ENCODE peak calls at places on chromosome 5, in nine cellular contexts. One of them, this sample, is unnamed.

GRCh38 chr5:154860123-154860522 is 1.7 kb downstream of the CNOT8 start:
- DNase-seq in neural progenitor cell: peak; percentile 25
- DNase-seq in CD8-positive, alpha-beta T cell: no peak
- DNase-seq in GM23248: peak; percentile 79
- DNase-seq in mesenchymal stem cell: peak; percentile 77
- DNase-seq in CD4-positive, alpha-beta memory T cell: no peak
- DNase-seq in aorta: peak; percentile 72
- DNase-seq in lower lobe of right lung: peak; percentile 76
- DNase-seq in cardiac muscle cell: peak; percentile 74
- DNase-seq in this sample: no peak

GRCh38 chr5:174972291-174972690 is 247.9 kb downstream of the MSX2 start:
- DNase-seq in lower lobe of right lung: no peak
- DNase-seq in CD8-positive, alpha-beta T cell: no peak
- DNase-seq in GM23248: no peak
- DNase-seq in CD4-positive, alpha-beta memory T cell: no peak
- DNase-seq in cardiac muscle cell: no peak
- DNase-seq in aorta: no peak
- DNase-seq in neural progenitor cell: no peak
- DNase-seq in mesenchymal stem cell: no peak
- DNase-seq in this sample: no peak

GRCh38 chr5:98072921-98073320 is 700.5 kb upstream of the RGMB start:
- DNase-seq in cardiac muscle cell: no peak
- DNase-seq in lower lobe of right lung: no peak
- DNase-seq in CD4-positive, alpha-beta memory T cell: no peak
- DNase-seq in neural progenitor cell: no peak
- DNase-seq in aorta: no peak
- DNase-seq in GM23248: no peak
- DNase-seq in mesenchymal stem cell: no peak
- DNase-seq in CD8-positive, alpha-beta T cell: no peak
- DNase-seq in this sample: no peak

GRCh38 chr5:122077451-122078115 is 476 bp downstream of the LOX start:
- DNase-seq in mesenchymal stem cell: no peak
- DNase-seq in lower lobe of right lung: no peak
- DNase-seq in CD4-positive, alpha-beta memory T cell: no peak
- DNase-seq in CD8-positive, alpha-beta T cell: no peak
- DNase-seq in aorta: peak; percentile 58
- DNase-seq in neural progenitor cell: peak; percentile 64
- DNase-seq in GM23248: peak; percentile 77
- DNase-seq in cardiac muscle cell: peak; percentile 60
- DNase-seq in this sample: peak; percentile 38

GRCh38 chr5:90494043-90494442 is 19.4 kb downstream of the POLR3G start:
- DNase-seq in cardiac muscle cell: no peak
- DNase-seq in CD4-positive, alpha-beta memory T cell: no peak
- DNase-seq in CD8-positive, alpha-beta T cell: no peak
- DNase-seq in aorta: no peak
- DNase-seq in neural progenitor cell: no peak
- DNase-seq in GM23248: no peak
- DNase-seq in lower lobe of right lung: no peak
- DNase-seq in mesenchymal stem cell: no peak
- DNase-seq in this sample: no peak

GRCh38 chr5:168342985-168343384 is 51.5 kb downstream of the WWC1 start:
- DNase-seq in GM23248: no peak
- DNase-seq in neural progenitor cell: no peak
- DNase-seq in mesenchymal stem cell: no peak
- DNase-seq in aorta: no peak
- DNase-seq in CD4-positive, alpha-beta memory T cell: no peak
- DNase-seq in lower lobe of right lung: no peak
- DNase-seq in CD8-positive, alpha-beta T cell: no peak
- DNase-seq in cardiac muscle cell: no peak
- DNase-seq in this sample: no peak

GRCh38 chr5:39671421-39672110 is 246.8 kb upstream of the DAB2 start:
- DNase-seq in CD4-positive, alpha-beta memory T cell: no peak
- DNase-seq in aorta: no peak
- DNase-seq in GM23248: no peak
- DNase-seq in cardiac muscle cell: no peak
- DNase-seq in CD8-positive, alpha-beta T cell: no peak
- DNase-seq in lower lobe of right lung: no peak
- DNase-seq in mesenchymal stem cell: no peak
- DNase-seq in neural progenitor cell: no peak
- DNase-seq in this sample: no peak

GRCh38 chr5:172707285-172708182 is 63.5 kb downstream of the DUSP1 start:
- DNase-seq in CD4-positive, alpha-beta memory T cell: no peak
- DNase-seq in mesenchymal stem cell: peak; percentile 81
- DNase-seq in GM23248: peak; percentile 88
- DNase-seq in CD8-positive, alpha-beta T cell: no peak
- DNase-seq in cardiac muscle cell: peak; percentile 75
- DNase-seq in aorta: peak; percentile 49
- DNase-seq in lower lobe of right lung: no peak
- DNase-seq in neural progenitor cell: peak; percentile 81
- DNase-seq in this sample: no peak

GRCh38 chr5:134517553-134517952 is 7.9 kb upstream of the JADE2 start:
- DNase-seq in neural progenitor cell: no peak
- DNase-seq in aorta: no peak
- DNase-seq in GM23248: no peak
- DNase-seq in lower lobe of right lung: no peak
- DNase-seq in CD8-positive, alpha-beta T cell: no peak
- DNase-seq in cardiac muscle cell: no peak
- DNase-seq in CD4-positive, alpha-beta memory T cell: no peak
- DNase-seq in mesenchymal stem cell: no peak
- DNase-seq in this sample: no peak

GRCh38 chr5:173736923-173737412 is 120.5 kb upstream of the BOD1 start:
- DNase-seq in cardiac muscle cell: no peak
- DNase-seq in CD4-positive, alpha-beta memory T cell: no peak
- DNase-seq in mesenchymal stem cell: no peak
- DNase-seq in GM23248: no peak
- DNase-seq in neural progenitor cell: no peak
- DNase-seq in CD8-positive, alpha-beta T cell: no peak
- DNase-seq in lower lobe of right lung: no peak
- DNase-seq in aorta: no peak
- DNase-seq in this sample: peak; percentile 69

GRCh38 chr5:143775258-143775657 is 36.7 kb upstream of the HMHB1 start:
- DNase-seq in CD8-positive, alpha-beta T cell: no peak
- DNase-seq in aorta: no peak
- DNase-seq in lower lobe of right lung: no peak
- DNase-seq in neural progenitor cell: no peak
- DNase-seq in mesenchymal stem cell: peak; percentile 45
- DNase-seq in GM23248: peak; percentile 83
- DNase-seq in cardiac muscle cell: no peak
- DNase-seq in CD4-positive, alpha-beta memory T cell: no peak
- DNase-seq in this sample: no peak

GRCh38 chr5:59158165-59158564 is 575.3 kb downstream of the RAB3C start:
- DNase-seq in mesenchymal stem cell: peak; percentile 75
- DNase-seq in neural progenitor cell: no peak
- DNase-seq in CD4-positive, alpha-beta memory T cell: no peak
- DNase-seq in cardiac muscle cell: peak; percentile 12
- DNase-seq in aorta: no peak
- DNase-seq in GM23248: peak; percentile 51
- DNase-seq in CD8-positive, alpha-beta T cell: no peak
- DNase-seq in lower lobe of right lung: no peak
- DNase-seq in this sample: no peak

GRCh38 chr5:75843319-75843718 is 126.1 kb upstream of the POC5 start:
- DNase-seq in lower lobe of right lung: no peak
- DNase-seq in aorta: no peak
- DNase-seq in CD8-positive, alpha-beta T cell: no peak
- DNase-seq in cardiac muscle cell: no peak
- DNase-seq in neural progenitor cell: no peak
- DNase-seq in GM23248: no peak
- DNase-seq in mesenchymal stem cell: no peak
- DNase-seq in CD4-positive, alpha-beta memory T cell: no peak
- DNase-seq in this sample: no peak

GRCh38 chr5:9233712-9234111 is 312.2 kb downstream of the SEMA5A start:
- DNase-seq in aorta: no peak
- DNase-seq in cardiac muscle cell: peak; percentile 19
- DNase-seq in CD8-positive, alpha-beta T cell: no peak
- DNase-seq in mesenchymal stem cell: peak; percentile 17
- DNase-seq in neural progenitor cell: peak; percentile 23
- DNase-seq in CD4-positive, alpha-beta memory T cell: no peak
- DNase-seq in GM23248: no peak
- DNase-seq in lower lobe of right lung: no peak
- DNase-seq in this sample: no peak

GRCh38 chr5:154603978-154604679 is 126.1 kb upstream of the HAND1 start:
- DNase-seq in mesenchymal stem cell: peak; percentile 58
- DNase-seq in CD4-positive, alpha-beta memory T cell: no peak
- DNase-seq in neural progenitor cell: peak; percentile 40
- DNase-seq in GM23248: peak; percentile 59
- DNase-seq in lower lobe of right lung: peak; percentile 70
- DNase-seq in aorta: peak; percentile 56
- DNase-seq in cardiac muscle cell: peak; percentile 68
- DNase-seq in CD8-positive, alpha-beta T cell: no peak
- DNase-seq in this sample: no peak

GRCh38 chr5:75656311-75657003 is 45.2 kb downstream of the ANKDD1B start:
- DNase-seq in lower lobe of right lung: no peak
- DNase-seq in aorta: no peak
- DNase-seq in CD4-positive, alpha-beta memory T cell: no peak
- DNase-seq in CD8-positive, alpha-beta T cell: no peak
- DNase-seq in neural progenitor cell: no peak
- DNase-seq in mesenchymal stem cell: no peak
- DNase-seq in GM23248: peak; percentile 70
- DNase-seq in cardiac muscle cell: peak; percentile 50
- DNase-seq in this sample: no peak

GRCh38 chr5:179293276-179293675 is 52.0 kb downstream of the ADAMTS2 start:
- DNase-seq in lower lobe of right lung: no peak
- DNase-seq in neural progenitor cell: peak; percentile 32
- DNase-seq in mesenchymal stem cell: peak; percentile 56
- DNase-seq in CD8-positive, alpha-beta T cell: no peak
- DNase-seq in aorta: peak; percentile 53
- DNase-seq in cardiac muscle cell: peak; percentile 44
- DNase-seq in CD4-positive, alpha-beta memory T cell: no peak
- DNase-seq in GM23248: peak; percentile 88
- DNase-seq in this sample: no peak

GRCh38 chr5:124825983-124826337 is 79.5 kb upstream of the ZNF608 start:
- DNase-seq in lower lobe of right lung: no peak
- DNase-seq in GM23248: no peak
- DNase-seq in aorta: no peak
- DNase-seq in cardiac muscle cell: no peak
- DNase-seq in CD4-positive, alpha-beta memory T cell: no peak
- DNase-seq in CD8-positive, alpha-beta T cell: no peak
- DNase-seq in neural progenitor cell: no peak
- DNase-seq in mesenchymal stem cell: no peak
- DNase-seq in this sample: no peak

GRCh38 chr5:132751444-132751843 is 4.2 kb downstream of the CCNI2 start:
- DNase-seq in neural progenitor cell: no peak
- DNase-seq in CD4-positive, alpha-beta memory T cell: peak; percentile 31
- DNase-seq in CD8-positive, alpha-beta T cell: no peak
- DNase-seq in GM23248: peak; percentile 84
- DNase-seq in aorta: peak; percentile 76
- DNase-seq in lower lobe of right lung: no peak
- DNase-seq in mesenchymal stem cell: no peak
- DNase-seq in cardiac muscle cell: peak; percentile 95
- DNase-seq in this sample: no peak

GRCh38 chr5:181052928-181053759 is 13.1 kb downstream of the BTNL9 start:
- DNase-seq in cardiac muscle cell: peak; percentile 8
- DNase-seq in lower lobe of right lung: no peak
- DNase-seq in CD4-positive, alpha-beta memory T cell: peak; percentile 10
- DNase-seq in neural progenitor cell: peak; percentile 62
- DNase-seq in GM23248: peak; percentile 21
- DNase-seq in CD8-positive, alpha-beta T cell: no peak
- DNase-seq in aorta: no peak
- DNase-seq in mesenchymal stem cell: no peak
- DNase-seq in this sample: no peak

GRCh38 chr5:172665049-172665541 is 24.0 kb downstream of the NEURL1B start:
- DNase-seq in GM23248: no peak
- DNase-seq in cardiac muscle cell: no peak
- DNase-seq in neural progenitor cell: no peak
- DNase-seq in mesenchymal stem cell: no peak
- DNase-seq in CD4-positive, alpha-beta memory T cell: no peak
- DNase-seq in CD8-positive, alpha-beta T cell: no peak
- DNase-seq in lower lobe of right lung: no peak
- DNase-seq in aorta: no peak
- DNase-seq in this sample: no peak

DNA sequence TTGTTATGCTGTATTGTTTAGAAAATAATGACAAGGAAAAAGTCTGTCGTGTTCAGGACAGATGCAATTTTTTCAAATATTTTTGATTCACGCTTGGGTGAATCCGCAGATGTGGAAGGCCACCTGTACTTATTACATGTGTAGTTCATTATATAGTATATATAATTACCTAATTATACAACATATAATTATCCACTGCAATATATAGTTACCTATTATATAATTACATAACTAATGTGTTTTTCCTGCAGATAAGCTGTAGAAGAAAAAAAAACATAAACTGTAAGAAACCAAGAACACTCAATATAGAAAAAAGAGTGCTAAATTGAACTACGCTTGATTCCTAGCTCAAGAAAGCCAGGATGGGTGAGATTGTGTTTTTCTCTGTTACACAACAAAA is 93.6 kb upstream of the RANBP3L start:
- DNase-seq in aorta: no peak
- DNase-seq in cardiac muscle cell: no peak
- DNase-seq in CD8-positive, alpha-beta T cell: no peak
- DNase-seq in CD4-positive, alpha-beta memory T cell: no peak
- DNase-seq in mesenchymal stem cell: no peak
- DNase-seq in GM23248: no peak
- DNase-seq in neural progenitor cell: no peak
- DNase-seq in lower lobe of right lung: no peak
- DNase-seq in this sample: no peak
- H3K4me1 ChIP-seq in aorta: no peaks in the 10 kb centered on the region
- H3K4me1 ChIP-seq in cardiac muscle cell: no peaks in the 10 kb centered on the region
- H3K4me1 ChIP-seq in CD8-positive, alpha-beta T cell: no peaks in the 10 kb centered on the region
- H3K4me1 ChIP-seq in CD4-positive, alpha-beta memory T cell: no peaks in the 10 kb centered on the region
- H3K4me1 ChIP-seq in mesenchymal stem cell: no peaks in the 10 kb centered on the region
- H3K4me1 ChIP-seq in GM23248: peaks cover 37% of the 10 kb centered on the region
- H3K4me1 ChIP-seq in neural progenitor cell: peaks cover 11% of the 10 kb centered on the region
- H3K4me1 ChIP-seq in lower lobe of right lung: no peaks in the 10 kb centered on the region
- H3K4me1 ChIP-seq in this sample: no peaks in the 10 kb centered on the region

DNA sequence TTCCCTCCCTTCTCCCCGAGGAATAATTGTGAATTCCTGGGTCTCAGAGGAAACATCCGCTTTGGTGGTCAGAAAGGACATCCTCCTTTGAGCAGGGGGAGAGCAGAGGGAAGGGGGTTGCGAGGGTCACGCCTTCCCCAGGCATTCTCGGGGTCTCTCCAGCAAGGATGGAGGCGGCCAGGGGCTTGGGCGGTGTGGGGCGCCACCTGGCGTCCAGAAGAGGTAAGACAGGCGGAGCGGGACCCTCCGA is 129.1 kb downstream of the KCNIP1 start:
- DNase-seq in aorta: peak; percentile 75
- DNase-seq in mesenchymal stem cell: no peak
- DNase-seq in neural progenitor cell: peak; percentile 87
- DNase-seq in CD4-positive, alpha-beta memory T cell: peak; percentile 36
- DNase-seq in cardiac muscle cell: no peak
- DNase-seq in CD8-positive, alpha-beta T cell: peak; percentile 60
- DNase-seq in GM23248: no peak
- DNase-seq in lower lobe of right lung: peak; percentile 70
- DNase-seq in this sample: peak; percentile 61
- H3K4me3 ChIP-seq in aorta: no peak overlapping the region
- H3K4me3 ChIP-seq in mesenchymal stem cell: peak overlapping the region; percentile 21
- H3K4me3 ChIP-seq in neural progenitor cell: peak overlapping the region; percentile 52
- H3K4me3 ChIP-seq in CD4-positive, alpha-beta memory T cell: peak overlapping the region; percentile 43
- H3K4me3 ChIP-seq in cardiac muscle cell: peak overlapping the region; percentile 29
- H3K4me3 ChIP-seq in CD8-positive, alpha-beta T cell: peak overlapping the region; percentile 37
- H3K4me3 ChIP-seq in GM23248: peak overlapping the region; percentile 52
- H3K4me3 ChIP-seq in lower lobe of right lung: peak overlapping the region; percentile 24
- H3K4me3 ChIP-seq in this sample: no peak overlapping the region

GRCh38 chr5:163432527-163432926 is 4.9 kb upstream of the CCNG1 start:
- DNase-seq in cardiac muscle cell: no peak
- DNase-seq in CD4-positive, alpha-beta memory T cell: no peak
- DNase-seq in lower lobe of right lung: no peak
- DNase-seq in GM23248: no peak
- DNase-seq in CD8-positive, alpha-beta T cell: no peak
- DNase-seq in mesenchymal stem cell: no peak
- DNase-seq in neural progenitor cell: no peak
- DNase-seq in aorta: no peak
- DNase-seq in this sample: no peak
- H3K4me1 ChIP-seq in cardiac muscle cell: peaks cover 5% of the 10 kb centered on the region
- H3K4me1 ChIP-seq in CD4-positive, alpha-beta memory T cell: peaks cover 9% of the 10 kb centered on the region
- H3K4me1 ChIP-seq in lower lobe of right lung: no peaks in the 10 kb centered on the region
- H3K4me1 ChIP-seq in GM23248: no peaks in the 10 kb centered on the region
- H3K4me1 ChIP-seq in CD8-positive, alpha-beta T cell: peaks cover 6% of the 10 kb centered on the region
- H3K4me1 ChIP-seq in mesenchymal stem cell: no peaks in the 10 kb centered on the region
- H3K4me1 ChIP-seq in neural progenitor cell: peaks cover 24% of the 10 kb centered on the region
- H3K4me1 ChIP-seq in aorta: no peaks in the 10 kb centered on the region
- H3K4me1 ChIP-seq in this sample: peaks cover 15% of the 10 kb centered on the region

GRCh38 chr5:152938630-152939029 is 533.6 kb upstream of the NMUR2 start:
- DNase-seq in GM23248: no peak
- DNase-seq in lower lobe of right lung: no peak
- DNase-seq in mesenchymal stem cell: no peak
- DNase-seq in CD8-positive, alpha-beta T cell: no peak
- DNase-seq in cardiac muscle cell: no peak
- DNase-seq in aorta: no peak
- DNase-seq in neural progenitor cell: no peak
- DNase-seq in CD4-positive, alpha-beta memory T cell: no peak
- DNase-seq in this sample: no peak
- H3K4me3 ChIP-seq in GM23248: no peak overlapping the region
- H3K4me3 ChIP-seq in lower lobe of right lung: no peak overlapping the region
- H3K4me3 ChIP-seq in mesenchymal stem cell: no peak overlapping the region
- H3K4me3 ChIP-seq in CD8-positive, alpha-beta T cell: no peak overlapping the region
- H3K4me3 ChIP-seq in cardiac muscle cell: no peak overlapping the region
- H3K4me3 ChIP-seq in aorta: no peak overlapping the region
- H3K4me3 ChIP-seq in neural progenitor cell: no peak overlapping the region
- H3K4me3 ChIP-seq in CD4-positive, alpha-beta memory T cell: no peak overlapping the region
- H3K4me3 ChIP-seq in this sample: no peak overlapping the region

This sample was measured in mucosa of descending colon.